ENCODE peak calls at places on chromosomes 2 and 18, in six cellular contexts. One of them, this sample, is unnamed. For H3K9me3, the result is how much of the 10 kb centered on the place peaks cover.

GRCh38 chr2:66561645-66562336 is 126.9 kb downstream of the MEIS1 start:
- DNase-seq in thyroid gland: no peak
- DNase-seq in hepatocyte: no peak
- DNase-seq in psoas muscle: no peak
- DNase-seq in heart right ventricle: no peak
- DNase-seq in cardiac muscle cell: peak
- DNase-seq in this sample: no peak

GRCh38 chr2:182866095-182866460 is 359 bp downstream of the FRZB start:
- DNase-seq in psoas muscle: no peak
- DNase-seq in thyroid gland: peak
- DNase-seq in cardiac muscle cell: peak
- DNase-seq in hepatocyte: peak
- DNase-seq in heart right ventricle: no peak
- DNase-seq in this sample: no peak

GRCh38 chr2:231332388-231332787 is 63.1 kb upstream of the B3GNT7 start:
- DNase-seq in thyroid gland: no peak
- DNase-seq in cardiac muscle cell: no peak
- DNase-seq in hepatocyte: no peak
- DNase-seq in heart right ventricle: no peak
- DNase-seq in psoas muscle: no peak
- DNase-seq in this sample: no peak

GRCh38 chr2:37589298-37589697 is 82.1 kb downstream of the CDC42EP3 start:
- DNase-seq in psoas muscle: no peak
- DNase-seq in heart right ventricle: no peak
- DNase-seq in cardiac muscle cell: no peak
- DNase-seq in hepatocyte: no peak
- DNase-seq in thyroid gland: no peak
- DNase-seq in this sample: no peak

GRCh38 chr2:101149241-101150192 is 1.7 kb downstream of the TBC1D8 start:
- DNase-seq in hepatocyte: peak
- DNase-seq in heart right ventricle: no peak
- DNase-seq in cardiac muscle cell: no peak
- DNase-seq in thyroid gland: no peak
- DNase-seq in psoas muscle: peak
- DNase-seq in this sample: no peak

GRCh38 chr18:34039194-34039593 is 185.5 kb downstream of the NOL4 start:
- DNase-seq in psoas muscle: no peak
- DNase-seq in cardiac muscle cell: no peak
- DNase-seq in hepatocyte: no peak
- DNase-seq in heart right ventricle: no peak
- DNase-seq in thyroid gland: no peak
- DNase-seq in this sample: no peak

GRCh38 chr2:150212722-150213171 is 274.7 kb downstream of the RND3 start:
- DNase-seq in thyroid gland: no peak
- DNase-seq in hepatocyte: no peak
- DNase-seq in cardiac muscle cell: peak
- DNase-seq in psoas muscle: no peak
- DNase-seq in heart right ventricle: no peak
- DNase-seq in this sample: no peak

GRCh38 chr2:168371273-168371992 is 84.6 kb upstream of the CERS6 start:
- DNase-seq in hepatocyte: no peak
- DNase-seq in thyroid gland: no peak
- DNase-seq in heart right ventricle: no peak
- DNase-seq in cardiac muscle cell: no peak
- DNase-seq in psoas muscle: no peak
- DNase-seq in this sample: no peak

GRCh38 chr18:29096380-29096779 is 919.5 kb upstream of the CDH2 start:
- DNase-seq in heart right ventricle: no peak
- DNase-seq in thyroid gland: no peak
- DNase-seq in psoas muscle: no peak
- DNase-seq in cardiac muscle cell: no peak
- DNase-seq in hepatocyte: no peak
- DNase-seq in this sample: peak

GRCh38 chr2:13676269-13676668 is 956.2 kb upstream of the LRATD1 start:
- DNase-seq in psoas muscle: no peak
- DNase-seq in hepatocyte: no peak
- DNase-seq in cardiac muscle cell: no peak
- DNase-seq in heart right ventricle: no peak
- DNase-seq in thyroid gland: no peak
- DNase-seq in this sample: no peak

GRCh38 chr2:99984781-99985525 is 157.4 kb downstream of the AFF3 start:
- DNase-seq in cardiac muscle cell: peak
- DNase-seq in psoas muscle: no peak
- DNase-seq in hepatocyte: no peak
- DNase-seq in heart right ventricle: no peak
- DNase-seq in thyroid gland: no peak
- DNase-seq in this sample: no peak

GRCh38 chr2:207474871-207475485 is 54.8 kb upstream of the CREB1 start:
- DNase-seq in heart right ventricle: no peak
- DNase-seq in hepatocyte: peak
- DNase-seq in cardiac muscle cell: peak
- DNase-seq in psoas muscle: no peak
- DNase-seq in thyroid gland: no peak
- DNase-seq in this sample: no peak

GRCh38 chr2:120108049-120108448 is 95.2 kb downstream of the EPB41L5 start:
- DNase-seq in thyroid gland: peak
- DNase-seq in heart right ventricle: no peak
- DNase-seq in cardiac muscle cell: peak
- DNase-seq in psoas muscle: no peak
- DNase-seq in hepatocyte: peak
- DNase-seq in this sample: no peak

GRCh38 chr18:66510357-66511027 is 93.4 kb downstream of the CDH19 start:
- DNase-seq in heart right ventricle: no peak
- DNase-seq in cardiac muscle cell: no peak
- DNase-seq in psoas muscle: no peak
- DNase-seq in thyroid gland: no peak
- DNase-seq in hepatocyte: no peak
- DNase-seq in this sample: no peak

GRCh38 chr2:207995887-207996286 is 29.4 kb downstream of the PLEKHM3 start:
- DNase-seq in hepatocyte: no peak
- DNase-seq in heart right ventricle: no peak
- DNase-seq in psoas muscle: no peak
- DNase-seq in thyroid gland: no peak
- DNase-seq in cardiac muscle cell: no peak
- DNase-seq in this sample: no peak

GRCh38 chr18:49682301-49683190 is 120.7 kb downstream of the LIPG start:
- DNase-seq in cardiac muscle cell: peak
- DNase-seq in hepatocyte: no peak
- DNase-seq in thyroid gland: no peak
- DNase-seq in psoas muscle: no peak
- DNase-seq in heart right ventricle: no peak
- DNase-seq in this sample: no peak

GRCh38 chr18:8948471-8949149 is 153.9 kb upstream of the NDUFV2 start:
- DNase-seq in hepatocyte: peak
- DNase-seq in cardiac muscle cell: peak
- DNase-seq in thyroid gland: no peak
- DNase-seq in heart right ventricle: no peak
- DNase-seq in psoas muscle: no peak
- DNase-seq in this sample: no peak

GRCh38 chr18:32425466-32425865 is 45.2 kb downstream of the GAREM1 start:
- DNase-seq in psoas muscle: no peak
- DNase-seq in hepatocyte: peak
- DNase-seq in cardiac muscle cell: peak
- DNase-seq in thyroid gland: no peak
- DNase-seq in heart right ventricle: no peak
- DNase-seq in this sample: no peak

GRCh38 chr2:142853912-142854311 is 23.6 kb upstream of the KYNU start:
- DNase-seq in cardiac muscle cell: no peak
- DNase-seq in heart right ventricle: no peak
- DNase-seq in hepatocyte: no peak
- DNase-seq in psoas muscle: no peak
- DNase-seq in thyroid gland: no peak
- DNase-seq in this sample: no peak

GRCh38 chr2:86229221-86229620 is 30.0 kb downstream of the MRPL35 start:
- DNase-seq in hepatocyte: no peak
- DNase-seq in psoas muscle: no peak
- DNase-seq in cardiac muscle cell: no peak
- DNase-seq in thyroid gland: no peak
- DNase-seq in heart right ventricle: no peak
- DNase-seq in this sample: no peak

GRCh38 chr2:173400760-173401159 is 46.1 kb downstream of the CDCA7 start:
- DNase-seq in hepatocyte: no peak
- DNase-seq in heart right ventricle: no peak
- DNase-seq in psoas muscle: no peak
- DNase-seq in cardiac muscle cell: no peak
- DNase-seq in thyroid gland: no peak
- DNase-seq in this sample: no peak

GRCh38 chr2:99708231-99708630 is 218.4 kb upstream of the REV1 start:
- DNase-seq in heart right ventricle: peak
- DNase-seq in cardiac muscle cell: no peak
- DNase-seq in thyroid gland: no peak
- DNase-seq in psoas muscle: peak
- DNase-seq in hepatocyte: no peak
- DNase-seq in this sample: no peak

GRCh38 chr2:118535171-118535817 is 312.2 kb downstream of the EN1 start:
- DNase-seq in cardiac muscle cell: no peak
- DNase-seq in thyroid gland: no peak
- DNase-seq in heart right ventricle: no peak
- DNase-seq in psoas muscle: no peak
- DNase-seq in hepatocyte: no peak
- DNase-seq in this sample: no peak

GRCh38 chr18:21330122-21330701 is 88.2 kb downstream of the GREB1L start:
- DNase-seq in hepatocyte: peak
- DNase-seq in thyroid gland: peak
- DNase-seq in heart right ventricle: no peak
- DNase-seq in cardiac muscle cell: peak
- DNase-seq in psoas muscle: no peak
- DNase-seq in this sample: no peak

GRCh38 chr2:72892506-72893173 is 5.4 kb downstream of the SPR start:
- DNase-seq in psoas muscle: peak
- DNase-seq in cardiac muscle cell: peak
- DNase-seq in hepatocyte: peak
- DNase-seq in heart right ventricle: peak
- DNase-seq in thyroid gland: peak
- DNase-seq in this sample: peak

GRCh38 chr18:48924621-48925601 is 25.9 kb downstream of the SMAD7 start:
- DNase-seq in heart right ventricle: no peak
- DNase-seq in hepatocyte: no peak
- DNase-seq in thyroid gland: no peak
- DNase-seq in psoas muscle: no peak
- DNase-seq in cardiac muscle cell: no peak
- DNase-seq in this sample: no peak

GRCh38 chr2:38296381-38296780 is 80.7 kb downstream of the ATL2 start:
- DNase-seq in cardiac muscle cell: no peak
- DNase-seq in heart right ventricle: no peak
- DNase-seq in hepatocyte: no peak
- DNase-seq in thyroid gland: no peak
- DNase-seq in psoas muscle: no peak
- DNase-seq in this sample: no peak

GRCh38 chr2:33133436-33133835 is 186.7 kb downstream of the LTBP1 start:
- DNase-seq in thyroid gland: no peak
- DNase-seq in heart right ventricle: peak
- DNase-seq in hepatocyte: no peak
- DNase-seq in psoas muscle: peak
- DNase-seq in cardiac muscle cell: peak
- DNase-seq in this sample: no peak

GRCh38 chr18:10660485-10660884 is 134.7 kb downstream of the NAPG start:
- DNase-seq in psoas muscle: peak
- DNase-seq in hepatocyte: no peak
- DNase-seq in cardiac muscle cell: peak
- DNase-seq in thyroid gland: no peak
- DNase-seq in heart right ventricle: no peak
- DNase-seq in this sample: no peak

GRCh38 chr18:3815991-3816390 is 366.0 kb downstream of the TGIF1 start:
- DNase-seq in thyroid gland: no peak
- DNase-seq in psoas muscle: no peak
- DNase-seq in hepatocyte: no peak
- DNase-seq in heart right ventricle: no peak
- DNase-seq in cardiac muscle cell: no peak
- DNase-seq in this sample: no peak

GRCh38 chr2:126029316-126029715 is 626.6 kb upstream of the GYPC start:
- DNase-seq in psoas muscle: no peak
- DNase-seq in cardiac muscle cell: no peak
- DNase-seq in hepatocyte: no peak
- DNase-seq in heart right ventricle: no peak
- DNase-seq in thyroid gland: no peak
- DNase-seq in this sample: no peak

GRCh38 chr2:164498841-164499240 is 122.4 kb downstream of the GRB14 start:
- DNase-seq in cardiac muscle cell: no peak
- DNase-seq in thyroid gland: no peak
- DNase-seq in hepatocyte: peak
- DNase-seq in psoas muscle: no peak
- DNase-seq in heart right ventricle: no peak
- DNase-seq in this sample: no peak

DNA sequence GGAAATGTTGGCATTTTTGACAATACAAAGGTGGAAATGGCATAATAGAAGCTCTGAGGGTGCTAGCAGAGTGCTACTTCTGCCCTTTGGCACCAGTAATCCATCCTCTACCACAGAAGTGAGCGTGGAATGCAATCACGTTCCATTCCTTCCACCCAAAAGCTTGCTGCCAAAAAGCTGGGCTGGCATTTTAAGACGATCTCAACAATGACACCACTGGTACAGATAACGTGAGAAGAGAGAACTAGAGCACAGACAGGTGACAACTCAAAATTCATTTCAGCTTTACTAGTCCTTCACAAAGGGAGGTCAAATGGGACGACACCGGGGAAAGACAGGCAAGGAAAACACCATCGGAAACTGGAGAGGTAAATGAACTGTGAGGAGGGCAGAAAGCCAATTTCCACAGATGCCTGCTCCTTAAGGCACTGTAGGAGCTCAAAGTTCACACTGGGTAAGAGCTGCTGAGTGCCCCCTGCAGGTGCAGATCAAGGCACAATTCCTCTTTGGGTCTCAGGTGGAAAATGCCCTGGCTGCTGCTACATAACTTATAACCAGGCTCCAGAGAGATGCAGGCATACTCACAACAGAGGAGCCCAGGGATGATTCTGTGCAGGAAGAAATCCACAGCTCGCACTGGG is 50.7 kb upstream of the RNU4ATAC start:
- DNase-seq in psoas muscle: no peak
- DNase-seq in cardiac muscle cell: peak
- DNase-seq in thyroid gland: peak
- DNase-seq in heart right ventricle: no peak
- DNase-seq in hepatocyte: peak
- DNase-seq in this sample: no peak
- TF ChIP-seq CTCF in psoas muscle: no peak
- TF ChIP-seq CTCF in cardiac muscle cell: peak
- TF ChIP-seq CTCF in thyroid gland: peak
- TF ChIP-seq CTCF in heart right ventricle: peak
- TF ChIP-seq CTCF in hepatocyte: peak
- TF ChIP-seq CTCF in this sample: peak

GRCh38 chr2:201070966-201071304 is 536 bp downstream of the HYCC2 start:
- DNase-seq in hepatocyte: no peak
- DNase-seq in cardiac muscle cell: peak
- DNase-seq in heart right ventricle: no peak
- DNase-seq in thyroid gland: no peak
- DNase-seq in psoas muscle: no peak
- DNase-seq in this sample: no peak
- H3K9me3 ChIP-seq in hepatocyte: under half
- H3K9me3 ChIP-seq in cardiac muscle cell: under half
- H3K9me3 ChIP-seq in heart right ventricle: under half
- H3K9me3 ChIP-seq in thyroid gland: under half
- H3K9me3 ChIP-seq in psoas muscle: under half
- H3K9me3 ChIP-seq in this sample: under half

GRCh38 chr18:64115906-64116305 is 33.0 kb downstream of the LINC00305 start:
- DNase-seq in thyroid gland: no peak
- DNase-seq in heart right ventricle: no peak
- DNase-seq in hepatocyte: peak
- DNase-seq in psoas muscle: no peak
- DNase-seq in cardiac muscle cell: peak
- DNase-seq in this sample: no peak
- H3K4me3 ChIP-seq in thyroid gland: no peak
- H3K4me3 ChIP-seq in heart right ventricle: no peak
- H3K4me3 ChIP-seq in hepatocyte: no peak
- H3K4me3 ChIP-seq in psoas muscle: no peak
- H3K4me3 ChIP-seq in cardiac muscle cell: no peak
- H3K4me3 ChIP-seq in this sample: no peak

GRCh38 chr2:12498286-12498685 is 218.4 kb upstream of the TRIB2 start:
- DNase-seq in hepatocyte: no peak
- DNase-seq in psoas muscle: no peak
- DNase-seq in thyroid gland: no peak
- DNase-seq in cardiac muscle cell: no peak
- DNase-seq in heart right ventricle: no peak
- DNase-seq in this sample: no peak
- TF ChIP-seq CTCF in hepatocyte: no peak
- TF ChIP-seq CTCF in psoas muscle: no peak
- TF ChIP-seq CTCF in thyroid gland: no peak
- TF ChIP-seq CTCF in cardiac muscle cell: no peak
- TF ChIP-seq CTCF in heart right ventricle: no peak
- TF ChIP-seq CTCF in this sample: no peak

This sample was measured in lower lobe of right lung.